ENCODE peak calls at places on chromosomes 2 and 18, in nine cellular contexts. N, V, S, G, A, F, L, P and D are unnamed samples.

GRCh38 chr2:113755690-113756063 is 765 bp downstream of the SLC35F5 start:
- DNase-seq in A (peak), N (no peak), F (peak), G (no peak), P (no peak), L (no peak), S (peak), V (no peak), D (no peak)

GRCh38 chr2:126307740-126308139 is 348.2 kb upstream of the GYPC start:
- DNase-seq in N (no peak), G (no peak), F (no peak), S (no peak), V (no peak), L (no peak), P (no peak), A (no peak), D (no peak)

GRCh38 chr2:54768772-54769428 is 45.4 kb downstream of the EML6 start:
- DNase-seq in N (no peak), L (no peak), P (no peak), S (no peak), F (no peak), A (no peak), G (no peak), V (no peak), D (no peak)

GRCh38 chr2:239724194-239724849 is 300.8 kb downstream of the NDUFA10 start:
- DNase-seq in L (peak), S (no peak), A (no peak), F (peak), P (no peak), G (peak), N (no peak), V (peak), D (no peak)

GRCh38 chr2:214995926-214996670 is 142.3 kb downstream of the ABCA12 start:
- DNase-seq in S (no peak), N (no peak), F (no peak), L (no peak), A (no peak), P (no peak), G (no peak), V (no peak), D (no peak)

GRCh38 chr2:212537311-212538155 is 1.1 kb downstream of the ERBB4 start:
- DNase-seq in S (no peak), F (no peak), V (peak), L (peak), P (no peak), N (peak), A (no peak), G (peak), D (peak)

GRCh38 chr2:12918841-12919445 is 202.2 kb downstream of the TRIB2 start:
- DNase-seq in L (no peak), F (peak), P (peak), V (no peak), A (peak), G (no peak), N (peak), S (no peak), D (peak)

GRCh38 chr18:45780568-45780967 is 44.9 kb upstream of the SIGLEC15 start:
- DNase-seq in S (no peak), A (peak), G (no peak), P (no peak), F (no peak), L (no peak), N (no peak), V (no peak), D (no peak)

GRCh38 chr2:43319541-43319940 is 93.1 kb upstream of the ZFP36L2 start:
- DNase-seq in G (no peak), F (no peak), S (no peak), A (peak), V (no peak), N (no peak), P (no peak), L (no peak), D (no peak)

GRCh38 chr18:22683196-22683676 is 249.9 kb upstream of the RBBP8 start:
- DNase-seq in L (no peak), N (no peak), A (peak), P (no peak), S (no peak), G (peak), V (peak), F (peak), D (no peak)

GRCh38 chr2:207682557-207682956 is 28.9 kb upstream of the CCNYL1 start:
- DNase-seq in V (no peak), N (no peak), P (no peak), L (no peak), G (no peak), A (no peak), S (no peak), F (no peak), D (no peak)

GRCh38 chr18:13381907-13382682 is 163.5 kb downstream of the LDLRAD4 start:
- DNase-seq in S (no peak), V (no peak), A (peak), N (peak), G (peak), F (peak), L (no peak), P (no peak), D (peak)

GRCh38 chr2:98577313-98577712 is 31.0 kb downstream of the COA5 start:
- DNase-seq in V (no peak), G (no peak), P (no peak), L (no peak), F (no peak), S (no peak), N (no peak), A (no peak), D (no peak)

GRCh38 chr2:63486861-63487290 is 101.4 kb downstream of the WDPCP start:
- DNase-seq in N (no peak), A (no peak), S (no peak), G (no peak), F (no peak), V (no peak), L (no peak), P (no peak), D (no peak)

GRCh38 chr2:96762529-96763253 is 2.0 kb downstream of the CNNM4 start:
- DNase-seq in N (no peak), L (no peak), S (peak), G (no peak), A (no peak), V (no peak), F (no peak), P (no peak), D (no peak)

GRCh38 chr2:241887806-241888522 is 18.4 kb downstream of the RTP5 start:
- DNase-seq in F (no peak), V (no peak), A (no peak), G (no peak), S (no peak), N (no peak), P (no peak), L (no peak), D (no peak)

GRCh38 chr2:1826188-1826905 is 82.0 kb upstream of the PXDN start:
- DNase-seq in V (no peak), P (no peak), G (no peak), N (peak), L (no peak), F (no peak), A (no peak), S (no peak), D (peak)

GRCh38 chr2:122323927-122324326 is 568.5 kb downstream of the TSN start:
- DNase-seq in A (no peak), G (no peak), S (no peak), L (no peak), N (no peak), F (no peak), P (no peak), V (no peak), D (no peak)

GRCh38 chr18:55013685-55014084 is 54.4 kb upstream of the CCDC68 start:
- DNase-seq in N (no peak), G (no peak), F (no peak), V (no peak), P (no peak), L (no peak), S (no peak), A (no peak), D (no peak)

GRCh38 chr2:47437287-47437686 is 34.3 kb downstream of the MSH2 start:
- DNase-seq in S (no peak), N (no peak), P (no peak), F (no peak), V (no peak), G (no peak), L (no peak), A (peak), D (no peak)

GRCh38 chr2:230902180-230902899 is 22.7 kb downstream of the GPR55 start:
- DNase-seq in P (no peak), L (peak), S (peak), A (peak), V (peak), F (peak), G (no peak), N (no peak), D (no peak)

GRCh38 chr2:20514596-20515269 is 67.9 kb downstream of the RHOB start:
- DNase-seq in L (peak), A (peak), P (no peak), V (no peak), G (no peak), S (no peak), F (peak), N (no peak), D (no peak)

GRCh38 chr2:61014805-61015204 is 2.7 kb upstream of the PEX13 start:
- DNase-seq in G (no peak), V (no peak), P (no peak), A (no peak), L (no peak), N (no peak), F (no peak), S (no peak), D (no peak)

GRCh38 chr2:157830696-157831570 is 45.2 kb downstream of the ACVR1 start:
- DNase-seq in G (no peak), S (no peak), F (no peak), N (no peak), V (no peak), A (peak), L (no peak), P (peak), D (peak)

GRCh38 chr2:204544961-204545860 is at the start of gene PARD3B:
- DNase-seq in N (peak), S (peak), F (peak), A (peak), L (peak), P (peak), V (peak), G (peak), D (peak)

GRCh38 chr2:105397959-105398521 is 811 bp downstream of the FHL2 start:
- DNase-seq in P (no peak), A (no peak), N (no peak), L (no peak), G (no peak), V (no peak), F (no peak), S (no peak), D (no peak)

GRCh38 chr2:238101891-238102841 is 2.0 kb downstream of the ESPNL start:
- DNase-seq in A (no peak), L (no peak), N (peak), P (no peak), V (peak), S (no peak), F (peak), G (peak), D (no peak)

GRCh38 chr2:136116813-136117390 is 1.0 kb downstream of the CXCR4 start:
- DNase-seq in V (peak), F (peak), P (no peak), G (no peak), A (no peak), S (no peak), L (peak), N (no peak), D (no peak)

GRCh38 chr2:20481798-20482405 is 35.0 kb downstream of the RHOB start:
- DNase-seq in L (no peak), N (no peak), A (no peak), V (no peak), F (no peak), S (no peak), G (no peak), P (peak), D (no peak)

GRCh38 chr2:204344119-204344518 is 201.2 kb upstream of the PARD3B start:
- DNase-seq in S (no peak), G (no peak), L (no peak), V (no peak), F (no peak), N (no peak), P (no peak), A (no peak), D (no peak)

GRCh38 chr2:204673877-204674276 is 128.6 kb downstream of the PARD3B start:
- DNase-seq in L (no peak), V (no peak), S (no peak), P (no peak), G (no peak), A (peak), N (no peak), F (no peak), D (no peak)

GRCh38 chr2:168160897-168161296 is 86.5 kb downstream of the STK39 start:
- DNase-seq in S (peak), N (no peak), G (no peak), F (no peak), V (no peak), A (no peak), L (no peak), P (no peak), D (no peak)

GRCh38 chr18:12076424-12077140 is 17.1 kb upstream of the ANKRD62 start:
- DNase-seq in G (peak), F (no peak), L (peak), S (peak), A (peak), N (no peak), V (no peak), P (no peak), D (no peak)

GRCh38 chr2:36811071-36811470 is 114.6 kb downstream of the VIT start:
- DNase-seq in G (no peak), V (no peak), S (no peak), F (no peak), P (no peak), A (no peak), N (no peak), L (no peak), D (no peak)

GRCh38 chr2:28080911-28081310 is 190.4 kb downstream of the BABAM2 start:
- DNase-seq in L (no peak), V (no peak), A (peak), S (no peak), N (no peak), P (no peak), G (peak), F (peak), D (no peak)

GRCh38 chr18:49731421-49731841 is 81.9 kb downstream of the ACAA2 start:
- DNase-seq in N (no peak), A (no peak), P (no peak), S (no peak), G (no peak), L (no peak), V (no peak), F (no peak), D (no peak)

GRCh38 chr2:72895759-72896281 is 8.6 kb downstream of the SPR start:
- DNase-seq in G (peak), S (no peak), L (no peak), V (no peak), F (peak), P (no peak), N (no peak), A (peak), D (no peak)

GRCh38 chr2:105454801-105455485 is 56.1 kb upstream of the FHL2 start:
- DNase-seq in G (peak), L (no peak), N (peak), S (peak), A (peak), F (peak), P (no peak), V (peak), D (no peak)

GRCh38 chr18:48188609-48189008 is 220.6 kb downstream of the ZBTB7C start:
- DNase-seq in A (no peak), S (no peak), N (no peak), L (no peak), V (no peak), P (no peak), F (no peak), G (no peak), D (no peak)
- TF ChIP-seq CTCF in A (no peak), S (no peak), N (no peak), L (no peak), V (no peak), P (no peak), F (no peak), G (no peak), D (no peak)

DNA sequence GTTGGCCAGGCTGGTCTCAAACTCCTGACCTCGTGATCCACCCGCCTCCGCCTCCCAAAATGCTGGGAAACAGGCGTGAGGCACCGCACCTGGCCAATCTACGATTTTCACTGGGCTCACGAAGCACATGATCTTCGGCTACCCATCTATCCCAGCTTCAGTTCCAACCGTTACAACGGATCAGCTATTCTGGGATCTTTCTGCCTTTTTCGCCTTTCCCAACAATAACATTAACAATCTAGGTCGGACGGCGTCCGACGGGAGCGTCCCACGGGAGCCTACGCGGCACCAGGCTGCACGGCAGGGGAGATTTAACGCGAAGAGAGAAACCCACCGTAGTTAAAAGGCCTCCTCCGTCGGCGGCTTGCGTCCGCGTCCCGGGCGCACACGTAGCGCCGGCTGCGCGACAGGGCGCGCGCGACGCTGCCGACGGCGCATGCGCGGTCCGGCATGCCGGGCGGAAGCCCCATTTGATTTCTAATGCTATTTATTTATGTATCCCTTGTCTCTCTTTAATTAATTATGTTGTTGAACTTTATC is at the start of gene MSL3B:
- DNase-seq in P (no peak), A (peak), S (peak), V (no peak), F (peak), G (peak), L (peak), N (no peak), D (no peak)
- TF ChIP-seq POLR2A in P (no peak), A (no peak), S (peak), V (peak), F (no peak), G (no peak), L (no peak), N (no peak), D (no peak)

GRCh38 chr2:156190532-156190931 is 142.0 kb downstream of the NR4A2 start:
- DNase-seq in G (no peak), L (no peak), F (peak), S (no peak), A (no peak), N (no peak), P (no peak), V (no peak), D (no peak)

GRCh38 chr2:156189584-156189983 is 142.9 kb downstream of the NR4A2 start:
- DNase-seq in S (no peak), L (no peak), A (no peak), F (no peak), G (no peak), N (no peak), V (no peak), P (no peak), D (no peak)

GRCh38 chr2:156189143-156189542 is 143.4 kb downstream of the NR4A2 start:
- DNase-seq in N (no peak), P (no peak), G (no peak), A (no peak), F (peak), V (no peak), L (no peak), S (no peak), D (no peak)

GRCh38 chr2:156191547-156191946 is 141.0 kb downstream of the NR4A2 start:
- DNase-seq in L (no peak), P (no peak), S (no peak), G (no peak), A (no peak), F (no peak), V (no peak), N (no peak), D (no peak)

GRCh38 chr2:156192468-156192867 is 140.1 kb downstream of the NR4A2 start:
- DNase-seq in G (no peak), S (no peak), F (no peak), N (no peak), P (no peak), V (no peak), A (no peak), L (no peak), D (no peak)
- TF ChIP-seq CTCF in G (no peak), S (no peak), F (no peak), N (no peak), P (no peak), V (peak), A (peak), L (peak), D (no peak)

DNA sequence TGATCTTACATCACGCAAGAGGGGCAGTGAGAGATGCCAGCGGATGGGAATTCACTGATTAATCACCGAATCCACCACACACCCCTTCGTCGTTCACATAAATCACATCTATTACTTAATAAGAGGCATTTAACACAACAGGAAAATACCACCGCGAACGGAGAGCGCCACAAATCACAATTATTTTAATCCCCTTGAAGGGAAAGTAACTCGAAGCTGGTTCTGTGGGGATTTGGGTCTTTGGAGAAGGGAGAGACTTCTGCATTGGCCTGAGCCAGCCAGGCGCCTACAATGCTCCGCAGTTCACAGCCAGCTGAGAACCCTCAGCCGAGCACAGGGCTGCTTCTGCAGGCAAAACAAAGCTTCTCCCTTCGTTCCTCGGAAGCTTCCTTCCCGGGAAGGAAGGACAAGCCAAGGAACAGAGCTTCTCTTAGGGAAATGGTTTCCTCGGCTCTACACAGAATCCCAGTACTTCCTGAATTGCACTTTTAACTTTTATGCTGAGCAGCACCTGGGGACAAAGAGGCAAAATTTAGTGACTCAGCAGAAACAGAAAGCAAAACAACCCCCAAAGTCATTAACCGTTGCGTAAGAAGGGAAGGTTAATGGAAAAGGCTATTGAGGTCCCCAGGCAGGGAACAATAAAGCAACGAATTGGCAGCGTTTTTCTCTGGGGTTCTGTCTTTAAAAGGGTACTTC is at the start of gene LRP1B:
- DNase-seq in N (no peak), L (no peak), F (no peak), V (no peak), S (no peak), G (no peak), A (peak), P (no peak), D (no peak)
- TF ChIP-seq POLR2A in N (no peak), L (no peak), F (no peak), V (no peak), S (no peak), G (no peak), A (no peak), P (no peak), D (no peak)

GRCh38 chr2:11863513-11864328 is 117.3 kb downstream of the LPIN1 start:
- DNase-seq in A (peak), F (peak), V (peak), P (peak), S (peak), G (peak), L (peak), N (peak), D (peak)

GRCh38 chr2:11863103-11863502 is 116.7 kb downstream of the LPIN1 start:
- DNase-seq in A (no peak), F (no peak), V (no peak), G (no peak), P (no peak), L (peak), N (no peak), S (peak), D (no peak)

GRCh38 chr2:11864724-11865123 is 118.3 kb downstream of the LPIN1 start:
- DNase-seq in L (peak), N (no peak), S (no peak), P (no peak), G (no peak), F (no peak), V (no peak), A (no peak), D (no peak)

GRCh38 chr2:11861044-11861443 is 114.6 kb downstream of the LPIN1 start:
- DNase-seq in F (no peak), P (no peak), N (no peak), L (no peak), S (no peak), G (no peak), A (no peak), V (no peak), D (no peak)

DNA sequence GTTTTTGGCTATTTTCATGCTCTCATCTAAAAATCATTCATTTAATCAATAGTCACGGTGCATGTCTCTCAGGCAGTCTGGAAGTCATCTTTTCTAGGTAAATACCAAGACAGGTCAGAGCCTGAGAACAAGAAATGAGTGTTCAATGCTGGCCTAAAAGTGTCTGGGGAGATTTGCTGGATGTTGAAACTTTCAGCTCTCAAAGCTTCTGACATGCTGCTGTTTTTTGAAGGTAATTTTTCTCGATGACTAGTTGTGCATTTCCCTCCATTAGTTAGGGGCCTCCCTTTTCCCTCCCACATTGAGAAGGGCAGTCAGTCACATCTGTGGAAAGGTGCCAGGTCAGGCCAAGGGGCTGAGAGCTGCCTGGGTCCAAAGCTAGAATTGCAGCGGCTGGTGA is 115.6 kb downstream of the LPIN1 start:
- DNase-seq in P (no peak), S (no peak), N (no peak), G (no peak), A (no peak), V (no peak), F (no peak), L (peak), D (no peak)
- TF ChIP-seq CTCF in P (no peak), S (no peak), N (no peak), G (no peak), A (no peak), V (no peak), F (no peak), L (no peak), D (no peak)